ENCODE peak calls at places on chromosomes 2 and 18, in four cellular contexts. One of them, this sample, is unnamed.
A peak's percentile ranks its signal among the peaks of the same experiment; 100 is the strongest.

GRCh38 chr2:161246301-161246700 is 61.9 kb upstream of the PSMD14 start:
- DNase-seq in T-helper 1 cell: no peak
- DNase-seq in NCI-H146: no peak
- DNase-seq in GM13976: no peak
- DNase-seq in this sample: no peak

GRCh38 chr18:8515142-8515865 is 93.9 kb upstream of the RAB12 start:
- DNase-seq in T-helper 1 cell: no peak
- DNase-seq in NCI-H146: no peak
- DNase-seq in GM13976: no peak
- DNase-seq in this sample: no peak

GRCh38 chr18:56709463-56709862 is 58.3 kb downstream of the WDR7 start:
- DNase-seq in T-helper 1 cell: no peak
- DNase-seq in NCI-H146: peak; percentile 30
- DNase-seq in GM13976: peak; percentile 54
- DNase-seq in this sample: no peak

GRCh38 chr2:67829470-67829869 is 233.3 kb downstream of the C1D start:
- DNase-seq in T-helper 1 cell: no peak
- DNase-seq in GM13976: no peak
- DNase-seq in NCI-H146: no peak
- DNase-seq in this sample: no peak

GRCh38 chr2:161905389-161906046 is 168.5 kb downstream of the DPP4 start:
- DNase-seq in NCI-H146: peak; percentile 36
- DNase-seq in T-helper 1 cell: no peak
- DNase-seq in GM13976: peak; percentile 25
- DNase-seq in this sample: no peak

GRCh38 chr2:1081411-1082225 is 131.0 kb downstream of the SNTG2 start:
- DNase-seq in NCI-H146: no peak
- DNase-seq in T-helper 1 cell: no peak
- DNase-seq in GM13976: no peak
- DNase-seq in this sample: no peak

GRCh38 chr2:98702127-98702802 is 28.7 kb downstream of the MGAT4A start:
- DNase-seq in NCI-H146: peak; percentile 42
- DNase-seq in GM13976: no peak
- DNase-seq in T-helper 1 cell: no peak
- DNase-seq in this sample: no peak

GRCh38 chr2:239309398-239310245 is 91.2 kb downstream of the HDAC4 start:
- DNase-seq in T-helper 1 cell: no peak
- DNase-seq in GM13976: no peak
- DNase-seq in NCI-H146: no peak
- DNase-seq in this sample: no peak

This sample was measured in esophagus squamous epithelium.